ENCODE peak calls at places on chromosomes 5 and 9, in seven cellular contexts. W is bronchial epithelial cell, V is cardiac fibroblast, K is heart left ventricle, C is A549, D is fibroblast of mammary gland, F is HCT116. H is an unnamed sample.

GRCh38 chr9:19127881-19128719 is 808 bp upstream of the PLIN2 start:
- DNase-seq in W (no peak), V (peak; percentile 55), K (peak; percentile 16), C (no peak), D (no peak), F (no peak), H (no peak)

GRCh38 chr5:159764283-159764927 is 151.9 kb upstream of the ADRA1B start:
- DNase-seq in W (no peak), V (peak; percentile 88), K (peak; percentile 33), C (no peak), D (peak; percentile 73), F (no peak), H (no peak)

GRCh38 chr5:142669479-142669878 is 16.4 kb downstream of the FGF1 start:
- DNase-seq in W (no peak), V (no peak), K (no peak), C (no peak), D (peak; percentile 53), F (no peak), H (no peak)

GRCh38 chr5:74320526-74320925 is 320.0 kb downstream of the ENC1 start:
- DNase-seq in W (peak; percentile 88), V (no peak), K (no peak), C (no peak), D (no peak), F (no peak), H (no peak)

GRCh38 chr5:98109561-98110006 is 663.9 kb upstream of the RGMB start:
- DNase-seq in W (peak; percentile 82), V (peak; percentile 93), K (no peak), C (no peak), D (peak; percentile 97), F (no peak), H (no peak)

GRCh38 chr5:168423971-168424370 is 62.3 kb upstream of the RARS1 start:
- DNase-seq in W (no peak), V (no peak), K (no peak), C (no peak), D (no peak), F (no peak), H (no peak)

GRCh38 chr9:126125577-126125976 is 201.1 kb upstream of the MVB12B start:
- DNase-seq in W (no peak), V (no peak), K (no peak), C (no peak), D (no peak), F (no peak), H (no peak)

GRCh38 chr9:132412089-132412488 is 2.1 kb downstream of the CFAP77 start:
- DNase-seq in W (no peak), V (peak; percentile 35), K (no peak), C (no peak), D (peak; percentile 18), F (peak; percentile 8), H (peak; percentile 21)

GRCh38 chr5:171390883-171391677 is 3.4 kb downstream of the NPM1 start:
- DNase-seq in W (no peak), V (no peak), K (no peak), C (no peak), D (peak; percentile 21), F (no peak), H (no peak)

GRCh38 chr5:139908749-139909148 is 113.1 kb downstream of the PSD2 start:
- DNase-seq in W (peak; percentile 29), V (peak; percentile 38), K (no peak), C (no peak), D (peak; percentile 65), F (no peak), H (peak; percentile 6)

GRCh38 chr9:72718503-72718902 is 197.1 kb downstream of the TMC1 start:
- DNase-seq in W (no peak), V (no peak), K (no peak), C (no peak), D (no peak), F (no peak), H (no peak)
- TF ChIP-seq CTCF in W (no peak), V (no peak), K (no peak), C (no peak), D (no peak), F (no peak), H (no peak)

DNA sequence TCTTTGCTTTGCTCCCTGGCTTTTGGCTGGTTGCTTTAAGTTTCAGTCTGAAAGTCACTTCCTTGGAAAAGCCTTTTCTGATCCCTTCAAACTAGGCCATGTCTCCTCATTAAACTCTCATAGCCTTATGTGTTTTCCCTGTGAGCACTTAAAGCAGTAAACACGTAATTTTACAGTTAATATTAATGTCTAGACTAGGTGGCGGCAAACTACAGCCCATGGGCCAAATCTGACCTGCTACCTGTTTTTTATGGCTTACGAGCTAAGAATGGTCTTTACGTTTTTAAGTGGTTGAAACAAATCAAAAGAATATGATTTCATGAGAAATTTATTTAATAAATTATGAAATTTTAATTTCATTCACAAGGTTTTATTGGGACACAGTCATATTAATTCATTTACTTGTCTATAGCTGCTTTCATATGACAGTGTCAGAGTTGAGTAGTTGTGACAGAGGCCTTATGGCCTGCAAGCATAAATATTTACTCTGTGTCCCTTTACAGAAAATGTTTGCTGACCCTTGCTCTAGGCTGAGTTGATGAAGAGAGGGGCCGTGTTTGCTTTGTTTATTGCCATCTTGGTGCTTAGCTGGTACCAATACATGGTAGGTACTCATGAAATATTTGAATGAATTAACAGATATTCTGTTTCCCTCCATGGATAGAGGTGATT is 7.4 kb downstream of the SLC44A1 start:
- DNase-seq in W (no peak), V (no peak), K (no peak), C (no peak), D (no peak), F (no peak), H (no peak)
- TF ChIP-seq CTCF in W (no peak), V (no peak), K (no peak), C (no peak), D (no peak), F (no peak), H (no peak)

DNA sequence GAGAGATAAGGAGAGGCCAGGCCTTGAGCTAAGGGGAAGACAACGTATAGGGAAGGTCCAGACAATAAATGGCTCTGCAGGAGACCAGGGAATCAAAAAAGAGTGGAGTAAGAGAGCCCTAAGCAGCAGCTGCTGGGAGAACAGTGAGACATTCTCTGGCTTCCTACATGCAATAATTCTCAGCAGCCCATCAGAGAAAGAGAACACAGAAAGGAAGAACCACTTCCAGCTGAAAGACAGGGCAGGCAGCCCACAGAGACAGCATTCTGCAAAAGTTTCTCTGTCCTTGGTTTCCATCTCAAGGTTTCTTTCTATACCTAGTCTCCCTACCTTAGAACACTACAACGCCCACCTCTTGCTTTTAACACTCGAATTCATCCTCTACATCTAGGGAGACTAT is 189.9 kb downstream of the DEPDC1B start:
- DNase-seq in W (no peak), V (no peak), K (no peak), C (no peak), D (no peak), F (no peak), H (no peak)
- TF ChIP-seq CTCF in W (no peak), V (no peak), K (no peak), C (no peak), D (no peak), F (no peak), H (no peak)

DNA sequence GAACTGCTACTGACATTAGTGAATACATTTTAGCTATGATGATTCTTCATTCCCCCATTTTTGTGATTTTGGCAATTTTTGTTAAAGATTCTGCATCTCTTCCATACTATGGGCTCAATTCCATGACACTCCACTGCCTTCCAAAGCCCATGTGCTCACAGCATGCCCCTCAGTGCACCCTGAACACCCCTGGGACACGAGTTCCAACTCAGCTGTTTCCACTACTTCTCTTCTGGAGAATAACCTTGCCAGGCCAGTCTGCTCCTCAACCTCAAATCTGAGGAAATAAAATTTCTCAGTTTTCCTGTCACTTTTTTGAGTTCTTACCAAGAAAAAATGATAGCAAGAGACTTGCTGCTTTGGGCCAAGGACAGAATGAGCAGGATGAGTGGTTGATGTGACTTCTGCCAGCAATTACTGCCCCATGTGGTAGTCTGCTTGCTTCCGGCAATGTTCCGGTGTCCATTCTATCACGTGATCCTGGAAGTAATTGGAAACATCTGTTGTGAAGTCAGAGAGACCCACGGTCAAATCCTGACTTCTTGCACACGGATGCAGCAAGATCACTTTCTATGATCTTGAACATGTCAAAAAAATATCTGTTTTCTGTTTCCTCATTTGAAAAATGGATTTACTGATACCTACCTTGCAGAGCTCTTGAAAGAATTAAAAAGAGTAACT is 58.3 kb downstream of the EGFLAM start:
- DNase-seq in W (no peak), V (peak; percentile 36), K (peak; percentile 42), C (no peak), D (peak; percentile 74), F (no peak), H (no peak)
- TF ChIP-seq CTCF in W (no peak), V (no peak), K (no peak), C (no peak), D (peak; percentile 1), F (no peak), H (no peak)

DNA sequence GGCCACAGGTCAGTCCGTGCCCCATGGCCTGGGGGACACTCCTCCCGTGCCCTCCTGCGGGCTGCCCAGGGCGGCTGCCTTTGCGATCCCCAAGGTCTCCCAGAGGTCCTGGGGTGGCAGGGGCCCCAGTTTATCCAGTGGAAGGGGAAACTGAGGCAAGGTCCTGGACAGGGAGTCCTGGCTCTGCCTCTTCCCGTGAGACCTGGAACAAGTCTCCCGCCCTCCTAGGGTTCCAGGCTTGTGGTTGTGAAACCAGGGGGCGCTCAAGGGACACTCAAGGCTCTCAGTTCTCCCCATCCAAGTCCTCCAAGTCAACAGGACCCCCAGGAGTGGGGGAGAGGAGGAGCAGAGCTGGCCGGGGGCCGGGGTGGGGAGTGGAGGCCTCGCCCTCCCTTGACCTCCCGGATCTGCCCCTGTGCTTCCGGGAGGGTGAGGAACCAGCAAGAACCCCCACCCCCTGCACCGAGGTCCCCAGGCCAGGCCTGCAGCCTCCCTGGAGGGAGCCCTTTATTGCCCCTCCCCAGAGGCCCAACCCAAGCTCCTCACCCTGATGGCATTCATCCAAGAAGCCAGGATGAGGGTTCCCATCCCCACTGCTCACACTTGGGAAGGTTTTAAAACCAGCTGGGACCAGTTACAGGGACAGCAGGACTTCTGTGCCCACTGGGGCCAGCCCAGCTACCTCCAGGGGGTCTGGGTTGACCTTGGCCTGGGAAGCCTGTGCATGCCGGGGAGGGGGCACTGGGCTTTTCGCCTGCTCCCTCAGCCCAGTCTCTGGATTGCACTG is 24.7 kb upstream of the TMEM250 start:
- DNase-seq in W (no peak), V (peak; percentile 38), K (no peak), C (no peak), D (peak; percentile 29), F (no peak), H (peak; percentile 45)
- TF ChIP-seq CTCF in W (peak; percentile 42), V (peak; percentile 46), K (no peak), C (peak; percentile 45), D (peak; percentile 39), F (peak; percentile 71), H (peak; percentile 19)

GRCh38 chr9:85741875-85742629 is at the start of gene AGTPBP1:
- DNase-seq in W (peak; percentile 72), V (peak; percentile 90), K (peak; percentile 96), C (peak; percentile 64), D (peak; percentile 85), F (peak; percentile 77), H (peak; percentile 95)
- TF ChIP-seq CTCF in W (no peak), V (no peak), K (no peak), C (no peak), D (no peak), F (no peak), H (no peak)

GRCh38 chr5:146034127-146034526 is 71.2 kb downstream of the PLAC8L1 start:
- DNase-seq in W (no peak), V (no peak), K (no peak), C (no peak), D (no peak), F (no peak), H (no peak)
- TF ChIP-seq CTCF in W (no peak), V (no peak), K (no peak), C (no peak), D (no peak), F (no peak), H (no peak)

H was measured in Calu3.